ENCODE peak calls at places on chromosomes 4 and X, in eight cellular contexts. V, E, M, Y, C, H, S and A are unnamed samples.

GRCh38 chrX:123740006-123740405 is 7.2 kb upstream of the THOC2 start:
- DNase-seq in C (peak; percentile 2), V (no peak), M (no peak), S (no peak), H (no peak), Y (no peak), E (peak; percentile 28), A (peak; percentile 11)

GRCh38 chrX:100980608-100981497 is 11.3 kb downstream of the ARL13A start:
- DNase-seq in H (peak; percentile 73), M (peak; percentile 73), C (no peak), V (no peak), S (no peak), Y (no peak), E (no peak), A (peak; percentile 85)

GRCh38 chr4:186081202-186081807 is 12.3 kb downstream of the TLR3 start:
- DNase-seq in E (peak; percentile 79), S (no peak), H (no peak), V (no peak), M (no peak), C (peak; percentile 76), Y (no peak), A (no peak)

GRCh38 chrX:25432396-25432795 is 416.6 kb upstream of the ARX start:
- DNase-seq in M (no peak), C (no peak), H (no peak), Y (no peak), V (no peak), S (no peak), E (no peak), A (no peak)

GRCh38 chr4:121898150-121898549 is 27.9 kb upstream of the BBS7 start:
- DNase-seq in V (no peak), S (peak; percentile 27), M (peak; percentile 10), H (no peak), Y (no peak), C (peak; percentile 29), E (peak; percentile 11), A (peak; percentile 18)

GRCh38 chr4:74206088-74206826 is 48.3 kb downstream of the MTHFD2L start:
- DNase-seq in V (peak; percentile 22), S (peak; percentile 67), Y (no peak), C (no peak), E (no peak), H (peak; percentile 45), M (no peak), A (no peak)

GRCh38 chr4:168487821-168488162 is 7.5 kb upstream of the DDX60L start:
- DNase-seq in Y (no peak), E (no peak), S (no peak), M (no peak), C (no peak), V (no peak), H (no peak), A (no peak)

GRCh38 chrX:107451754-107452153 is 2.3 kb downstream of the FRMPD3 start:
- DNase-seq in V (no peak), S (no peak), H (no peak), E (peak; percentile 61), M (no peak), Y (no peak), C (peak; percentile 49), A (no peak)

GRCh38 chr4:155179216-155179615 is 29.2 kb upstream of the NPY2R start:
- DNase-seq in C (no peak), V (peak; percentile 27), E (no peak), S (no peak), H (no peak), Y (no peak), M (peak; percentile 15), A (peak; percentile 83)

GRCh38 chrX:10932842-10933440 is 178.2 kb upstream of the HCCS start:
- DNase-seq in M (no peak), S (no peak), H (peak; percentile 38), Y (peak; percentile 6), V (no peak), C (no peak), E (no peak), A (peak; percentile 80)

GRCh38 chr4:72338060-72338459 is 231.0 kb downstream of the ADAMTS3 start:
- DNase-seq in S (no peak), C (no peak), H (no peak), E (no peak), V (no peak), Y (no peak), M (no peak), A (no peak)

GRCh38 chr4:86532851-86533250 is 61.3 kb upstream of the PTPN13 start:
- DNase-seq in M (no peak), H (no peak), Y (no peak), S (no peak), C (no peak), E (no peak), V (no peak), A (no peak)

GRCh38 chr4:8070751-8071718 is 87.6 kb downstream of the ABLIM2 start:
- DNase-seq in C (peak; percentile 53), S (no peak), H (no peak), V (no peak), E (no peak), Y (peak; percentile 60), M (no peak), A (no peak)

GRCh38 chr4:8069102-8069752 is 89.4 kb downstream of the ABLIM2 start:
- DNase-seq in S (no peak), H (no peak), C (no peak), E (no peak), Y (no peak), M (no peak), V (no peak), A (no peak)

GRCh38 chr4:8066336-8066931 is 92.2 kb downstream of the ABLIM2 start:
- DNase-seq in V (no peak), Y (no peak), C (no peak), M (no peak), H (no peak), S (no peak), E (no peak), A (no peak)

GRCh38 chr4:8067274-8067936 is 91.2 kb downstream of the ABLIM2 start:
- DNase-seq in E (no peak), M (no peak), S (no peak), Y (no peak), H (no peak), V (no peak), C (no peak), A (no peak)

DNA sequence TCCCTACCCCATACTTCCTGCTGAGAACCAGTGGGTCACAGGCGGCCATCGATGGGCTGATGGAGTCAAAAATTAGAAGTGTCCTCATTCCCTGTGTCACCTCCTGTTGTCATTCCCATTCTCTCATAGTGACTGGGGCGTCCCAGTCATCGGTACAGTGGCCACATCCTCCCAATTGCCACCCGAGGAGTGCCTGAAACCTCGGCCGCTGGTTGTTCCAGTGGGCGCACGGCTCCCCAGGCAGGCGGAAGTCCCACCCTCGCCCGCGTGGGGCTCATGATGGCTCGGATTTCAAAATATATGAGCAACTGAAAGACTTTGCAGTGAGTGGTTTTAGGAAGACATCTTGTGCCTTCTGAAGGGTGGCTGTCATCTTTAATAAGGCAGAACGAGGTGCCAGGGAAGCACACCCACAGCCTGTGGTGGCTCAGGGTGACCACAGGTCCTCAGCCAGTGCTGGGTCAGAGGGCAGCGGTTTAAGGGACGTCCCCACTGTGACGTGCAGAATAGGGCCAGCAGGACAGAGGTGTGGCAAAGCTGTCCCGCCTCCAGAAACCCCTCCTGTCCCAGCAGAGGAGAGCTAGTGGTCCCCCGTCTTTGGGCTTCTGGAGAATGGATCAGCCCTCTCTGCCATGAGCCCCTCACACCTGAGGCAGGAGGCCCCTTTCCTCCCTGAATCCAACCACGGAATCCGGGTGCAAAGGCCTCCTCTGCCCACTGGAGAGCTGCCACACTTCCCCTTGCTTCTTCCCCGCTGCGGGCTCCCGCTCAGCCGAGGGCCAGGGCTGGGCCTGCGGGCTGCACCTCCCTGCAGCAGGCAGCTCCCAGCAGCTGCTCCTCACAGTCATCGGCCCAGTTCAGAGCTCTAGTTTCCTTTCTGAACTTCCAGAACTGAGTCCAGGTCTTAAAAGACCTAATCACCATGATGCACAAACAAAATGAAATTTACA is 90.4 kb downstream of the ABLIM2 start:
- DNase-seq in E (no peak), V (no peak), M (no peak), S (no peak), Y (no peak), H (no peak), C (no peak), A (no peak)
- H3K27ac ChIP-seq in E (no peak overlapping the region), V (no peak overlapping the region), M (no peak overlapping the region), S (no peak overlapping the region), Y (no peak overlapping the region), H (no peak overlapping the region), C (no peak overlapping the region), A (no peak overlapping the region)

DNA sequence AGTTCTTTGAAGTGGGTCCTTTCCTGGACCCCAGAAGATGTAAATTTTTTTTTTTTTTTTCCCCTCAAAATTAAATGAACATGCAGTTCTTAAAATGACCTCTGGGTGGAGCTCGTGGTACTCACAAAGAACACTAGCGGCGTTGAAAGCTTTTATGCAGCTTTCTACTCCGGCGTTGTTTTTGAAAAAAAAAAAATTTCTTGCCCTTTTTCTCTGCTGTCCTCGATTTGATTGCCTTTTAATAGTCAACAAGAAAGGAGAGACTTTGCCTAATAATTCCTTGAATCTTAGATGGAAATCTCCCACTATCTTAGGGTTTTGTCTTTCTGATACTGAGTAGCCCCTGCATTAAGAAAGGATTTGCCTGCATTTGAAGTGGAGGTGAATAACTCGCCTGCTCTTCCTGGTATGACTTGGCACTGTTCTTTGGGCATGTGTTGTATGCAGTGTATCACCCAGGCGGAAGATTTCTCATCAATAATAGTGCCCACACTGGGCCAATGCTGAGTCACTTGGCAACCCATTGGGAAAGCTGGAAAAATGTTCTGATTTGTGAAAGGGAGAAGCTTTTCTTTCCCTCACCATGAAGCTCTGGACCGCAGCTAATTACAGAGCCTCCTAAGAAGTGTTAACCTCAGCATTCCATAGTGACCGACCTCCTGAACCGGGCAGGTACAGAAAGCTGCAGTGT is 104.0 kb downstream of the PHEX start:
- DNase-seq in C (peak; percentile 67), Y (peak; percentile 30), E (peak; percentile 60), M (peak; percentile 16), H (peak; percentile 84), S (peak; percentile 63), V (peak; percentile 65), A (peak; percentile 83)
- H3K4me3 ChIP-seq in C (no peak overlapping the region), Y (no peak overlapping the region), E (no peak overlapping the region), M (no peak overlapping the region), H (peak overlapping the region; percentile 63), S (no peak overlapping the region), V (no peak overlapping the region), A (peak overlapping the region; percentile 50)

DNA sequence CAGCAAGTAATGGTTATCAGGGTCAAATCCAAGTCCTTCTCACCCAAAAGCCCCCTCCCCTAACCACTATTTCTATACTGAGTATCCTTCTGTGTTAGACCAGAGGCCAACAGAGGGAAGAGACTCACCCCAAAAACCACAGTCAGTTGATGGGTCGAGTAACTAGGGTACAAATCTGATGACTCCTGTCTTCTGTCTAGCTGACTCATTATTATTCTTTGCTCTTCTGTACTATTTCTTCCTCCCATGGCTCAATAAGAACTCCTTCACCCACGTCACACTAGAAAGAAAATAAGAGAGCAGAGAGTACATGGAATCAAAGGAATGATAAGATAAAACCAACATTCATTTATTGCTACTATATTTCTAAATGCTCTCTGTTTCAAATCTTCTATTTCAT is 2.0 kb downstream of the RAB40A start:
- DNase-seq in H (peak; percentile 58), E (no peak), Y (no peak), M (no peak), V (no peak), S (no peak), C (no peak), A (no peak)
- TF ChIP-seq EZH2phosphoT487 in H (no peak), E (no peak), Y (no peak), M (no peak), V (no peak), S (no peak), C (no peak), A (no peak)

DNA sequence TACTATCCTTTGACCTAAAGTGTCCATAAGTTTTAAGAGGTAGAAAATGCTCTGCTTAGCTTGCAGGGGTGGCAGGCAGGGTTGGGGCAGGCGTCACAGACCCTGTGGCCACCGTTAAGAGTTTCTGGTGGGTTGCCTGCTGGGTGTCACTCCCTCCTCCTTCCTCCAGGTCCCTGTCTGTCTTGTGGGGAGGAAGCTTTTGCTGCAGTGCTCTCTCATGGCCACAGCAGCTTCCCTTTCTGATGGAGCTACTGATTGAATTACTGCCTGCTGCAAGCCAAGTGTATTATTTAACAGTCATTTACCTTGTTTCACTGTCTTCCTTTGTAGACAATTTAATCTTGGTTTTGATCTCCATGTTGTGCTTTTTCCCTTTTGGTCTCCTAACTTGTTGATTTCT is 384.6 kb downstream of the IDS start:
- DNase-seq in H (no peak), M (no peak), E (peak; percentile 8), C (no peak), Y (no peak), V (no peak), S (no peak), A (no peak)
- H3K27ac ChIP-seq in H (no peak overlapping the region), M (no peak overlapping the region), E (no peak overlapping the region), C (no peak overlapping the region), Y (no peak overlapping the region), V (no peak overlapping the region), S (no peak overlapping the region), A (no peak overlapping the region)